ENCODE peak calls at places on chromosomes 11 and 22, in seven cellular contexts. One of them, this sample, is unnamed.

GRCh38 chr22:29663230-29663826 is 56.5 kb upstream of the CABP7 start:
- DNase-seq in psoas muscle: no peak
- DNase-seq in left ventricle myocardium inferior: no peak
- DNase-seq in AG08395: no peak
- DNase-seq in stimulated activated CD8-positive, alpha-beta memory T cell treated with anti-CD3 and anti-CD28 coated beads, Interleukin-15, amount 100 ng/mL, for 1 hour: no peak
- DNase-seq in cardiac fibroblast: no peak
- DNase-seq in A172: no peak
- DNase-seq in this sample: no peak

GRCh38 chr11:96265972-96266371 is 77.0 kb downstream of the MAML2 start:
- DNase-seq in psoas muscle: no peak
- DNase-seq in left ventricle myocardium inferior: no peak
- DNase-seq in AG08395: no peak
- DNase-seq in stimulated activated CD8-positive, alpha-beta memory T cell treated with anti-CD3 and anti-CD28 coated beads, Interleukin-15, amount 100 ng/mL, for 1 hour: no peak
- DNase-seq in cardiac fibroblast: no peak
- DNase-seq in A172: no peak
- DNase-seq in this sample: no peak

GRCh38 chr11:103529217-103529684 is 420.0 kb downstream of the DYNC2H1 start:
- DNase-seq in psoas muscle: no peak
- DNase-seq in left ventricle myocardium inferior: no peak
- DNase-seq in AG08395: peak; percentile 69
- DNase-seq in stimulated activated CD8-positive, alpha-beta memory T cell treated with anti-CD3 and anti-CD28 coated beads, Interleukin-15, amount 100 ng/mL, for 1 hour: no peak
- DNase-seq in cardiac fibroblast: peak; percentile 59
- DNase-seq in A172: peak; percentile 82
- DNase-seq in this sample: no peak

GRCh38 chr11:32434387-32435151 is 770 bp downstream of the WT1 start:
- DNase-seq in psoas muscle: no peak
- DNase-seq in left ventricle myocardium inferior: no peak
- DNase-seq in AG08395: no peak
- DNase-seq in stimulated activated CD8-positive, alpha-beta memory T cell treated with anti-CD3 and anti-CD28 coated beads, Interleukin-15, amount 100 ng/mL, for 1 hour: no peak
- DNase-seq in cardiac fibroblast: peak; percentile 75
- DNase-seq in A172: peak; percentile 48
- DNase-seq in this sample: peak; percentile 67

GRCh38 chr11:8354622-8355417 is 91.1 kb upstream of the LMO1 start:
- DNase-seq in psoas muscle: no peak
- DNase-seq in left ventricle myocardium inferior: no peak
- DNase-seq in AG08395: no peak
- DNase-seq in stimulated activated CD8-positive, alpha-beta memory T cell treated with anti-CD3 and anti-CD28 coated beads, Interleukin-15, amount 100 ng/mL, for 1 hour: no peak
- DNase-seq in cardiac fibroblast: no peak
- DNase-seq in A172: no peak
- DNase-seq in this sample: no peak

GRCh38 chr11:125176866-125177265 is 12.3 kb downstream of the PKNOX2 start:
- DNase-seq in psoas muscle: no peak
- DNase-seq in left ventricle myocardium inferior: no peak
- DNase-seq in AG08395: no peak
- DNase-seq in stimulated activated CD8-positive, alpha-beta memory T cell treated with anti-CD3 and anti-CD28 coated beads, Interleukin-15, amount 100 ng/mL, for 1 hour: no peak
- DNase-seq in cardiac fibroblast: no peak
- DNase-seq in A172: no peak
- DNase-seq in this sample: no peak

GRCh38 chr11:122487669-122488068 is 167.9 kb upstream of the UBASH3B start:
- DNase-seq in psoas muscle: no peak
- DNase-seq in left ventricle myocardium inferior: no peak
- DNase-seq in AG08395: no peak
- DNase-seq in stimulated activated CD8-positive, alpha-beta memory T cell treated with anti-CD3 and anti-CD28 coated beads, Interleukin-15, amount 100 ng/mL, for 1 hour: no peak
- DNase-seq in cardiac fibroblast: no peak
- DNase-seq in A172: no peak
- DNase-seq in this sample: no peak

GRCh38 chr11:61686469-61686868 is 6.3 kb downstream of the DAGLA start:
- DNase-seq in psoas muscle: no peak
- DNase-seq in left ventricle myocardium inferior: no peak
- DNase-seq in AG08395: no peak
- DNase-seq in stimulated activated CD8-positive, alpha-beta memory T cell treated with anti-CD3 and anti-CD28 coated beads, Interleukin-15, amount 100 ng/mL, for 1 hour: no peak
- DNase-seq in cardiac fibroblast: no peak
- DNase-seq in A172: no peak
- DNase-seq in this sample: no peak

GRCh38 chr22:48369789-48370507 is 1457.7 kb downstream of the BRD1 start:
- DNase-seq in psoas muscle: no peak
- DNase-seq in left ventricle myocardium inferior: no peak
- DNase-seq in AG08395: no peak
- DNase-seq in stimulated activated CD8-positive, alpha-beta memory T cell treated with anti-CD3 and anti-CD28 coated beads, Interleukin-15, amount 100 ng/mL, for 1 hour: no peak
- DNase-seq in cardiac fibroblast: no peak
- DNase-seq in A172: no peak
- DNase-seq in this sample: no peak

GRCh38 chr11:100925935-100926334 is 203.7 kb downstream of the PGR start:
- DNase-seq in psoas muscle: no peak
- DNase-seq in left ventricle myocardium inferior: no peak
- DNase-seq in AG08395: peak; percentile 11
- DNase-seq in stimulated activated CD8-positive, alpha-beta memory T cell treated with anti-CD3 and anti-CD28 coated beads, Interleukin-15, amount 100 ng/mL, for 1 hour: no peak
- DNase-seq in cardiac fibroblast: peak; percentile 50
- DNase-seq in A172: peak; percentile 72
- DNase-seq in this sample: no peak

GRCh38 chr22:45896153-45896951 is 80.6 kb downstream of the WNT7B start:
- DNase-seq in psoas muscle: peak; percentile 4
- DNase-seq in left ventricle myocardium inferior: peak; percentile 11
- DNase-seq in AG08395: no peak
- DNase-seq in stimulated activated CD8-positive, alpha-beta memory T cell treated with anti-CD3 and anti-CD28 coated beads, Interleukin-15, amount 100 ng/mL, for 1 hour: no peak
- DNase-seq in cardiac fibroblast: no peak
- DNase-seq in A172: no peak
- DNase-seq in this sample: peak; percentile 20

GRCh38 chr11:125170001-125170405 is 5.5 kb downstream of the PKNOX2 start:
- DNase-seq in psoas muscle: no peak
- DNase-seq in left ventricle myocardium inferior: peak; percentile 50
- DNase-seq in AG08395: no peak
- DNase-seq in stimulated activated CD8-positive, alpha-beta memory T cell treated with anti-CD3 and anti-CD28 coated beads, Interleukin-15, amount 100 ng/mL, for 1 hour: no peak
- DNase-seq in cardiac fibroblast: peak; percentile 83
- DNase-seq in A172: no peak
- DNase-seq in this sample: peak; percentile 23

GRCh38 chr11:20672575-20672974 is 3.2 kb downstream of the NELL1 start:
- DNase-seq in psoas muscle: no peak
- DNase-seq in left ventricle myocardium inferior: no peak
- DNase-seq in AG08395: no peak
- DNase-seq in stimulated activated CD8-positive, alpha-beta memory T cell treated with anti-CD3 and anti-CD28 coated beads, Interleukin-15, amount 100 ng/mL, for 1 hour: no peak
- DNase-seq in cardiac fibroblast: peak; percentile 10
- DNase-seq in A172: no peak
- DNase-seq in this sample: no peak

GRCh38 chr11:15735711-15736110 is 620.6 kb downstream of the SOX6 start:
- DNase-seq in psoas muscle: no peak
- DNase-seq in left ventricle myocardium inferior: no peak
- DNase-seq in AG08395: no peak
- DNase-seq in stimulated activated CD8-positive, alpha-beta memory T cell treated with anti-CD3 and anti-CD28 coated beads, Interleukin-15, amount 100 ng/mL, for 1 hour: no peak
- DNase-seq in cardiac fibroblast: no peak
- DNase-seq in A172: no peak
- DNase-seq in this sample: no peak

GRCh38 chr11:125371451-125371935 is 124.6 kb downstream of the FEZ1 start:
- DNase-seq in psoas muscle: no peak
- DNase-seq in left ventricle myocardium inferior: no peak
- DNase-seq in AG08395: no peak
- DNase-seq in stimulated activated CD8-positive, alpha-beta memory T cell treated with anti-CD3 and anti-CD28 coated beads, Interleukin-15, amount 100 ng/mL, for 1 hour: no peak
- DNase-seq in cardiac fibroblast: no peak
- DNase-seq in A172: no peak
- DNase-seq in this sample: no peak

This sample was measured in heart left ventricle.